ENCODE peak calls at places on chromosomes 3 and 15, in seven cellular contexts. D is AG09319, E is brain microvascular endothelial cell, K is dorsolateral prefrontal cortex, B is GM20000, S is A549, A is HepG2. T is an unnamed sample.

GRCh38 chr15:57500979-57501576 is 90.6 kb upstream of the MYZAP start:
- DNase-seq in E (peak), S (peak), D (no peak), A (no peak), B (no peak), K (no peak), T (no peak)

GRCh38 chr15:69224383-69224782 is 63.9 kb downstream of the GLCE start:
- DNase-seq in D (no peak), B (no peak), K (no peak), S (no peak), A (peak), E (no peak), T (no peak)

GRCh38 chr3:150871192-150871591 is 34.0 kb downstream of the MINDY4B start:
- DNase-seq in D (no peak), E (no peak), B (no peak), K (no peak), S (peak), A (no peak), T (no peak)

GRCh38 chr3:128590948-128591347 is 59.7 kb downstream of the RPN1 start:
- DNase-seq in D (no peak), B (no peak), K (no peak), A (peak), E (no peak), S (no peak), T (no peak)

GRCh38 chr3:29430558-29430971 is 149.7 kb downstream of the RBMS3 start:
- DNase-seq in A (no peak), E (peak), D (peak), K (no peak), B (no peak), S (peak), T (no peak)

GRCh38 chr3:23099677-23100076 is 103.5 kb upstream of the UBE2E2 start:
- DNase-seq in S (no peak), B (no peak), D (no peak), K (no peak), A (no peak), E (no peak), T (no peak)

GRCh38 chr15:72368895-72369294 is 6.9 kb downstream of the HEXA start:
- DNase-seq in S (no peak), B (no peak), D (no peak), K (peak), E (no peak), A (no peak), T (no peak)

GRCh38 chr15:61030451-61030850 is 198.7 kb downstream of the RORA start:
- DNase-seq in D (no peak), B (no peak), S (no peak), E (no peak), A (no peak), K (no peak), T (no peak)

GRCh38 chr3:96213393-96213792 is 601.0 kb upstream of the EPHA6 start:
- DNase-seq in D (no peak), K (no peak), B (no peak), A (no peak), E (no peak), S (no peak), T (no peak)

GRCh38 chr3:124634210-124635168 is 95.8 kb upstream of the UMPS start:
- DNase-seq in S (peak), E (no peak), K (no peak), A (peak), B (peak), D (no peak), T (no peak)

GRCh38 chr15:96586901-96587300 is 256.4 kb downstream of the NR2F2 start:
- DNase-seq in K (no peak), S (no peak), B (no peak), E (no peak), A (no peak), D (no peak), T (no peak)

GRCh38 chr15:74616020-74616939 is 644 bp downstream of the CLK3 start:
- DNase-seq in D (no peak), A (peak), B (peak), S (no peak), E (peak), K (peak), T (no peak)

GRCh38 chr3:171122212-171122611 is 95.7 kb upstream of the SLC2A2 start:
- DNase-seq in B (no peak), A (no peak), D (no peak), K (no peak), S (no peak), E (no peak), T (no peak)

GRCh38 chr3:4981688-4982494 is 2.7 kb downstream of the BHLHE40 start:
- DNase-seq in D (no peak), E (peak), S (peak), K (no peak), A (peak), B (no peak), T (no peak)

GRCh38 chr3:190617185-190617584 is 103.3 kb downstream of the IL1RAP start:
- DNase-seq in E (no peak), B (peak), D (no peak), A (peak), K (no peak), S (peak), T (no peak)

GRCh38 chr3:35141406-35141805 is 497.9 kb upstream of the ARPP21 start:
- DNase-seq in S (no peak), B (no peak), D (no peak), A (no peak), K (no peak), E (no peak), T (no peak)

GRCh38 chr3:184129012-184129411 is 6.1 kb upstream of the EIF2B5 start:
- DNase-seq in K (no peak), E (peak), A (peak), S (peak), D (no peak), B (peak), T (no peak)
- TF ChIP-seq CTCF in K (no peak), E (peak), A (peak), S (no peak), D (peak), B (peak), T (peak)

GRCh38 chr3:58800032-58800431 is 133.5 kb upstream of the FAM3D start:
- DNase-seq in S (no peak), A (no peak), B (no peak), E (no peak), K (no peak), D (no peak), T (no peak)
- TF ChIP-seq CTCF in S (no peak), A (no peak), B (no peak), E (no peak), K (no peak), D (no peak), T (no peak)

GRCh38 chr15:83657549-83657948 is 3.6 kb downstream of the ADAMTSL3 start:
- DNase-seq in A (no peak), K (no peak), S (peak), B (no peak), D (no peak), E (no peak), T (no peak)
- TF ChIP-seq CTCF in A (peak), K (no peak), S (peak), B (no peak), D (no peak), E (peak), T (no peak)

GRCh38 chr3:42529463-42529862 is 27.0 kb downstream of the VIPR1 start:
- DNase-seq in S (no peak), E (no peak), A (no peak), K (no peak), B (no peak), D (no peak), T (no peak)

GRCh38 chr3:42527368-42527917 is 25.0 kb downstream of the VIPR1 start:
- DNase-seq in S (no peak), B (no peak), E (no peak), A (no peak), D (no peak), K (no peak), T (no peak)

GRCh38 chr3:42525212-42525611 is 22.8 kb downstream of the VIPR1 start:
- DNase-seq in D (no peak), K (no peak), S (no peak), A (no peak), E (no peak), B (no peak), T (no peak)

GRCh38 chr3:42525736-42526345 is 23.4 kb downstream of the VIPR1 start:
- DNase-seq in E (no peak), S (no peak), A (no peak), K (no peak), B (no peak), D (no peak), T (no peak)

GRCh38 chr3:42526616-42527367 is 24.3 kb downstream of the VIPR1 start:
- DNase-seq in S (no peak), E (no peak), D (no peak), K (no peak), A (no peak), B (no peak), T (no peak)
- TF ChIP-seq CTCF in S (no peak), E (no peak), D (no peak), K (no peak), A (no peak), B (no peak), T (no peak)

DNA sequence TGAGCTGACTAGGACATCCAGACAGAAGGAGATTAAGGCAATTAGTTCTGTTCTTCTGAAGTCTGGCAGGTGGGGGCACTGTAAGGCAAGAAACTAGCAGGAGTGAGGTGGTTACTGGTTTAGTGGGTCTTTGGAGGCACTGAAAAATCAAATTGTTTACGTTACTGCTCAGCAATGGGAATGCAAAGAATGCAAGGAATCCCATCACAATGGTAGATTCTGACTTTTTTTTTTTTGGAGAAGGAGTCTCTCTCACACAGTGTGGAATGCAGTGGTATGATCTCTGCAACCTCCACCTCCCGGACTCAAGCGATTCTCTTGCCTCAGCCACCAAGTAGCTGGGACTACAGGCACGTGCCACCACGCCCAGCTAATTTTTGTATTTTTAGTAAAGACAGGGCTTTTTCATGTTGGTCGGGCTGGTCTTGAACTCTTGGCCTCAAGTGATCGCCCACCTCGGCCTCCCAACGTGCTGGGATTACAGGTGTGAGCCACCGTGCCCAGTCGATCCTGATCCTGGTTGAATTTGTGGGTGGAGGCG is 16.4 kb downstream of the FAM107A start:
- DNase-seq in B (no peak), S (peak), E (peak), D (peak), A (peak), K (no peak), T (no peak)
- TF ChIP-seq CTCF in B (no peak), S (peak), E (peak), D (peak), A (peak), K (no peak), T (peak)

GRCh38 chr15:53437985-53438841 is 321.2 kb downstream of the WDR72 start:
- DNase-seq in K (no peak), E (no peak), D (no peak), S (no peak), B (no peak), A (peak), T (no peak)
- TF ChIP-seq CTCF in K (no peak), E (no peak), D (no peak), S (no peak), B (no peak), A (no peak), T (no peak)

DNA sequence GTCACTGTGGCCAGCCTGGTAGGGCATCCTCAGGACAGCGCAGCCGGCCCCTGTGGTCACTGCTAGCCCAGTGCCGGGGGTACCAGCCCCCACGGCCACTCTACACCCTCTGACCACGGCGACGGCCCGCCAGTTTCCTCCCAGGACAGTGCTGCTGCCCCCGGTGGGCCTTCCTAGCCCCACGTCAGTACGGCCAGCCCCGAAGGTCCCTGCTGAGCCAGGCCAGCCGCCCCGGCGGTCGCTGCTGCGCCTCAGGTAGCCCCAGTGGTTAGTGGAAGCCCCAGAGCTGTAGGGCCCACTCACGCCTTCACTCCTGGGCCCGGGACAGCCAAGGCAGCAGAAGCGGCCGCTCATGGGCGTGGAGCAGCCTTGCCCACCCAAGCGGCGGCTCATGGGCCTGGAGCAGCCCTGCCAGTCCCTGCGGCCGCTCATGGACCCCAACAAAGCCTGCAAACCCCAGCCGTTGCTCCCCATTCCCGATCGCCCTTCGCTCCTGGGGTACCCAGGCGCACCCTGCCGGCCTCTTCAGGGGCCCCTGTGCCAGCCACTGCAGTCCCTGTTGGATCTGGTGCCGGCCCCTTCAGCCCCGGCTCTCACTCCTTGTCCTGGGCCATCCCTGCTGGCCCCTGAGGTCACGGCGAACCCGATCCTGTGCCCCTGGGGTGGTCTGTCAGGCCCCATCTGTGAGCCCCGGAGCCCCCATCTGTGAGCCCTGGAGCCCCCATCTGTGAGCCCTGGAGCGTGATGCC is 9.5 kb upstream of the ROPN1B start:
- DNase-seq in K (no peak), E (no peak), S (no peak), D (no peak), A (no peak), B (no peak), T (no peak)
- TF ChIP-seq CTCF in K (no peak), E (no peak), S (no peak), D (no peak), A (no peak), B (no peak), T (no peak)

GRCh38 chr3:52827866-52828376 is 2.6 kb downstream of the ITIH4 start:
- DNase-seq in E (no peak), D (no peak), S (peak), B (no peak), K (no peak), A (peak), T (no peak)
- TF ChIP-seq CTCF in E (peak), D (no peak), S (no peak), B (no peak), K (no peak), A (peak), T (no peak)

GRCh38 chr3:25573386-25574171 is 91.1 kb downstream of the TOP2B start:
- DNase-seq in D (no peak), S (no peak), B (no peak), E (peak), K (no peak), A (no peak), T (no peak)
- TF ChIP-seq CTCF in D (no peak), S (no peak), B (no peak), E (no peak), K (no peak), A (no peak), T (no peak)

GRCh38 chr3:126498936-126499335 is 18.6 kb downstream of the UROC1 start:
- DNase-seq in A (peak), E (no peak), B (no peak), D (no peak), S (no peak), K (no peak), T (no peak)
- TF ChIP-seq CTCF in A (peak), E (no peak), B (no peak), D (no peak), S (no peak), K (no peak), T (no peak)

T was measured in D721Med.